ENCODE peak calls at places on chromosomes 12 and 14, in nine cellular contexts. W is GM23338; K is CD8-positive, alpha-beta memory T cell; T is Peyer's patch; B is stomach; F is sigmoid colon; G is fibroblast of lung; E is mammary epithelial cell; N is effector memory CD4-positive, alpha-beta T cell. R is an unnamed sample.

GRCh38 chr12:2794736-2795289 is at the start of gene FKBP4:
- DNase-seq in T (peak), E (peak), F (peak), B (peak), G (peak), K (peak), W (peak), N (peak), R (peak)

GRCh38 chr12:118376089-118377004 is at the start of gene SUDS3:
- DNase-seq in K (peak), F (peak), T (peak), B (peak), N (peak), G (peak), W (peak), E (peak), R (peak)

GRCh38 chr12:24586293-24586692 is 362.6 kb downstream of the BCAT1 start:
- DNase-seq in F (no peak), T (no peak), N (no peak), G (no peak), E (no peak), K (no peak), W (no peak), B (no peak), R (no peak)

GRCh38 chr12:39329876-39330275 is 113.0 kb downstream of the KIF21A start:
- DNase-seq in W (no peak), T (no peak), G (no peak), F (no peak), N (no peak), K (no peak), E (no peak), B (no peak), R (no peak)

GRCh38 chr12:119171691-119172090 is 7.0 kb upstream of the HSPB8 start:
- DNase-seq in G (no peak), B (no peak), F (no peak), T (no peak), W (no peak), K (no peak), N (no peak), E (no peak), R (no peak)

GRCh38 chr14:53628747-53629146 is 327.9 kb downstream of the BMP4 start:
- DNase-seq in W (no peak), N (no peak), B (no peak), F (no peak), T (no peak), G (no peak), K (no peak), E (no peak), R (no peak)

GRCh38 chr14:57420986-57421385 is 30.6 kb downstream of the NAA30 start:
- DNase-seq in N (no peak), W (no peak), T (no peak), E (no peak), K (no peak), G (no peak), B (no peak), F (no peak), R (no peak)

GRCh38 chr14:21054123-21054767 is 3.4 kb upstream of the RNASE8 start:
- DNase-seq in B (no peak), W (peak), N (no peak), F (no peak), E (no peak), K (no peak), G (no peak), T (no peak), R (peak)

GRCh38 chr14:52922059-52922458 is 28.8 kb downstream of the FERMT2 start:
- DNase-seq in F (no peak), E (no peak), B (no peak), W (no peak), G (no peak), T (no peak), K (no peak), N (no peak), R (no peak)

DNA sequence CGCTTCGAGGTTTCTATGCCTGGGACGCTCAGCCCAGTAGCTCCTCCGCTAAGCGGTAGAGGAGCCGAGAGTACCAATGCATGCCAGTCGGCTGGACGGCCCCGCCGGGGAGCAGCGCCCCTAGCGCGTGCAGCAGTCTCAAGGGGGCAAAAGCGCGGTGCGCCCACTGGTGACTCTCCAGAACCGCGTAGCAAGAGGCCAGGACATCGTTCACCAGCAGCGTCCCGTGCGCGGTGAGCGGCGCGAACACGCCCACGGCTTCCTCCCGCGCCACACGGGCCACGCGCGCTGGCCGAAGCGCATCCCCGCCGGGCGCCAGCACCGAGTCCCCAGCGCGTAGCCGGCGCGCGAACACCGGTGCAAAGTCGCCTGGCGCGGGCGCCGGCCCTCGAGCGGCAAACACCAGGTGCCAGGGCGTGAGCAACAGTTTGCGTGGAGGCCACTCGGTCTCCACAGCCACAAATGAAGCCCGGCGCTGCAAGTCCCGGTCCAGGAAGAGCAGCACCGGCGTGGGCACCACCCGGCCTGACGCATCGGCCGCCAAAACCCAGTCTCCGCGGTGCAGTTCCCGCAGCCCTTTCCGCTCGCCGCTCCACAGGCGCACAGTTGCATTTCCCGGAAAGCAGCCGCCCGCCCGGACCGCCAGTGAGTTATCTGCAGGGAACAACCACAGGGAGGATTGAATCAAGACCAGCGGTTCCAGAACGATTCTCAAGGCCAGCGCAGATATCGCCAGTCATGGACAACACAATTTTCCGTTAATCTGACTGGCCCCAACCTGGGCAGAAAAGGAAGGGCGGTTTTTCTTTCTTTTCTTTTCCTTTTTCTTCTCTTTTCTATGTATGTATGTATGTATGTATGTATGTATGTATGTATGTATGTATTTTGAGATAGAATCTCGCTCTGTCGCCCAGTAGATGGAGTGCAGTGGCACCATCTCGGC is 4.5 kb downstream of the DHH start:
- DNase-seq in T (no peak), F (no peak), B (peak), K (no peak), N (no peak), E (peak), G (peak), W (peak), R (peak)
- H3K4me3 ChIP-seq in T (peak), F (peak), B (peak), K (peak), N (peak), E (peak), G (no peak), W (peak), R (peak)

GRCh38 chr14:99602054-99602787 is 1.8 kb downstream of the CCDC85C start:
- DNase-seq in G (no peak), E (no peak), K (no peak), B (peak), W (no peak), N (no peak), T (peak), F (peak), R (peak)
- H3K4me3 ChIP-seq in G (peak), E (peak), K (peak), B (peak), W (peak), N (no peak), T (peak), F (peak), R (peak)

GRCh38 chr12:26156996-26157395 is 32.2 kb upstream of the BHLHE41 start:
- DNase-seq in W (no peak), B (no peak), T (no peak), K (no peak), G (no peak), N (no peak), E (no peak), F (no peak), R (no peak)
- H3K4me3 ChIP-seq in W (no peak), B (no peak), T (no peak), K (no peak), G (no peak), N (no peak), E (no peak), F (no peak), R (no peak)

GRCh38 chr12:21773263-21773741 is 1.2 kb downstream of the KCNJ8 start:
- DNase-seq in K (no peak), B (no peak), N (no peak), G (peak), F (peak), E (no peak), T (peak), W (peak), R (peak)
- H3K4me3 ChIP-seq in K (no peak), B (peak), N (no peak), G (peak), F (peak), E (no peak), T (peak), W (peak), R (no peak)

GRCh38 chr12:93678779-93679178 is 1.6 kb downstream of the CRADD start:
- DNase-seq in G (no peak), N (no peak), B (no peak), T (no peak), E (no peak), F (no peak), K (no peak), W (no peak), R (no peak)

GRCh38 chr12:93674386-93674785 is 2.8 kb upstream of the CRADD start:
- DNase-seq in B (no peak), N (no peak), W (no peak), G (no peak), F (no peak), E (no peak), K (no peak), T (no peak), R (no peak)

GRCh38 chr12:93679308-93679933 is 2.2 kb downstream of the CRADD start:
- DNase-seq in N (no peak), F (no peak), T (no peak), G (no peak), K (no peak), W (no peak), E (no peak), B (no peak), R (no peak)

GRCh38 chr12:93677195-93678064 is at the start of gene CRADD:
- DNase-seq in N (peak), K (peak), B (peak), E (peak), W (peak), F (peak), G (peak), T (peak), R (peak)

DNA sequence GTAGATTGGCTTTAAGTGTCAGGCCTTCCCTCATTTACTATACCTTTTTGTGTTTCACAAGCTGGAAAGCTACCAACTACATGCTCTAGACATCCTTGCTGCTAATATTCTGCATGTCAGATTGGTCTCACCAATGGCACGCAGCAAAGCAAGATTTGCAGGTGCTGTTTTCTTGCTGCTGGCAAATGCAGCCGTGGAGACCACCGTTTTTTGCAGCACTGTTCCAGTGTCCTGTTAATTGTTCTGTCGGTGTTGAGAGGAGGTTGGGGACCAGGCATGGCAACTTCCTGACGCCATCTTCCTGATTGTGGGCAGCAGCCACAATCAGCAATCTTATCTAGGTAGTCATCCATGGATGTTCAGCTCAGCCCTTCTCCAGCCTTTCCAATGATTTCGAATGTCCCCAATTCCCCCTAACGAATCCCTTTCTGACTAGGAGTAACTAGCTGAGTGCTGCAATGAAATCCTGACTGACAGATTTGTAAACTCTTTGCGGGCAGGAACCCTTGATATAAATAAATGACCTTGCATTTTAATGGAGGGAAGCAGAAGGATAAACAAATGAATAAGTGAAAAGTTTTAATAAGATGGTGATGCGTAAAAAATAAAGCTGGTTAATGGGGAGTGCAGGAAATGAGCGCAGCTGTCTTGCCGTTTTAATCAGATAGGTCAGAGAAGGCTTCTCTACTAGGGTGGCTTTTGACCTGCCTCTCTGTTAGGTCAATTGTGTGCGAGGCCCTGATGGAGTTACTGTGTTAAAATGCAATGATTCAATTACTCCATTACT is 574 bp upstream of the CRADD start:
- DNase-seq in E (no peak), B (no peak), T (no peak), K (no peak), N (no peak), W (no peak), F (no peak), G (no peak), R (no peak)
- H3K4me3 ChIP-seq in E (peak), B (peak), T (peak), K (peak), N (peak), W (peak), F (peak), G (peak), R (peak)

DNA sequence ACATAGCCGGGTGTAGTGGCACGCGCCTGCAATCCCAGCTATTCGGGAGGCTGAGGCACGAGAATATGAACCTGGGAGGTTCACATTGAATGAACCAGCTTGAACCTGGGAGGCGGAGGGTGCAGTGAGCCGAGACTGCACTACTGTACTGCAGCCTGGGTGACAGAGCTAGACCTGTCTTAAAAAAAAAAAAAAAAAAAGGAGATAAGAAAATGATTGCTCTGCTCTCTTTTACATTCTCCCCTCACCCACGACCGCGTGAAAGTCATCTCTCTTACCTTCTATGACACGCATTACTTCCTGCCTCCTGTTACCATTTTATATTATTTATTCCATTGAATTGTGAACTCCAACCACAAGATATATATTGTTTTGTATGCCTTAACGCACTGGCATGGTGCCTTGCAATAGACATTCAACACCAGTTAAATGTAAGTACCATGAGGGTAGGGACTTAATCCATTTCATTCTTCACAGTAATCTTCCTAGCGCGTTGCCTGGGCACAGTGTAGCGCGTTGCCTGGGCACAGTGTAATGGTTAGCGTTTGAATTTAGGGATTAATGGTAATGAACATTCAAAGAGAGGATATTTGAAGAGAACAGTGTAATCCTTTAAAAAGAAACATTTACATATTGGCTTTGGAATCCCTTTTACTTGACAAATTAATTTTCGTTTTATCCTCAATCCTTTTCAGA is 2.7 kb downstream of the RAP1B start:
- DNase-seq in F (no peak), K (peak), B (no peak), G (no peak), E (no peak), T (no peak), N (peak), W (no peak), R (no peak)
- H3K4me3 ChIP-seq in F (peak), K (peak), B (peak), G (peak), E (no peak), T (peak), N (peak), W (peak), R (no peak)

DNA sequence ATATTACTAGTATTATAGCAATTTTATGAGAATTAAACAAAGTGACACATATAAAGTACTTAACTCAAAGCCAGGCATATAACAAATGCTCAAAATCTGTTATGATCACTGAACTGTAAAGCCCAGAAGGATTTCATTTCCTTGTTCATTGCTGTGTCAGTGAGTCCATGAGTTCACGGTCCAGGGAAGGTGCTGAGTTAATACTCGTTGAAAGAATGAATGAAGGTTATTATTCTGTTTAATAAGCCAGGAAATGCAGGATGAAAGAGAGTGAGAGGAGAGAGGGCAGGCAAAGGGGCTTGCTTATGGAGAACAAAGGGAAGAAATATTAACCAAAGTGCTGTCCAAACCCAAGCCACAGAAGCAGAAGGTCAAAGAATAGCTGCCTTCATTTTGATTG is 40.2 kb upstream of the NT5DC3 start:
- DNase-seq in N (no peak), B (no peak), G (no peak), T (no peak), K (no peak), E (no peak), F (no peak), W (no peak), R (no peak)
- H3K4me3 ChIP-seq in N (no peak), B (no peak), G (no peak), T (no peak), K (no peak), E (no peak), F (no peak), W (no peak), R (no peak)